ENCODE peak calls at places on chromosomes 11 and 22, in four cellular contexts. J is GM12878, Y is H1, W is HepG2. X is an unnamed sample.

GRCh38 chr11:58659910-58660570 is 37.6 kb downstream of the CNTF start:
- DNase-seq in J (no peak), Y (no peak), W (no peak), X (no peak)

GRCh38 chr11:74639533-74639932 is 47.2 kb downstream of the POLD3 start:
- DNase-seq in J (no peak), Y (no peak), W (no peak), X (no peak)

GRCh38 chr11:68503792-68504191 is 43.2 kb downstream of the PPP6R3 start:
- DNase-seq in J (no peak), Y (no peak), W (no peak), X (no peak)

GRCh38 chr22:40510965-40511364 is 125.6 kb downstream of the MRTFA start:
- DNase-seq in J (no peak), Y (no peak), W (no peak), X (no peak)

GRCh38 chr11:117076941-117077659 is 21.1 kb downstream of the SIK3 start:
- DNase-seq in J (peak; percentile 57), Y (no peak), W (peak; percentile 96), X (no peak)

GRCh38 chr11:19458721-19459120 is 218.0 kb upstream of the E2F8 start:
- DNase-seq in J (no peak), Y (no peak), W (no peak), X (no peak)

GRCh38 chr11:28460348-28460747 is 352.2 kb downstream of the METTL15 start:
- DNase-seq in J (no peak), Y (no peak), W (no peak), X (no peak)

GRCh38 chr11:12429155-12429554 is 51.8 kb downstream of the PARVA start:
- DNase-seq in J (no peak), Y (no peak), W (no peak), X (no peak)

GRCh38 chr11:28342704-28343103 is 234.5 kb downstream of the METTL15 start:
- DNase-seq in J (no peak), Y (no peak), W (no peak), X (no peak)

GRCh38 chr11:79113099-79113498 is 327.7 kb downstream of the TENM4 start:
- DNase-seq in J (no peak), Y (no peak), W (no peak), X (no peak)

GRCh38 chr11:17154409-17155159 is 53.2 kb downstream of the PIK3C2A start:
- DNase-seq in J (no peak), Y (no peak), W (no peak), X (no peak)

GRCh38 chr22:37172266-37173245 is 15.5 kb downstream of the C1QTNF6 start:
- DNase-seq in J (no peak), Y (no peak), W (no peak), X (no peak)

GRCh38 chr11:83816572-83817187 is 530.5 kb upstream of the CCDC90B start:
- DNase-seq in J (no peak), Y (no peak), W (peak; percentile 9), X (no peak)

GRCh38 chr11:32229566-32230240 is 138.8 kb downstream of the RCN1 start:
- DNase-seq in J (no peak), Y (no peak), W (no peak), X (no peak)

GRCh38 chr22:35449829-35450689 is 50.1 kb downstream of the MCM5 start:
- DNase-seq in J (no peak), Y (no peak), W (no peak), X (no peak)

GRCh38 chr22:30416843-30417242 is 8.7 kb upstream of the MTFP1 start:
- DNase-seq in J (no peak), Y (no peak), W (no peak), X (no peak)

GRCh38 chr11:109423114-109423859 is 1.3 kb downstream of the C11orf87 start:
- DNase-seq in J (no peak), Y (peak; percentile 2), W (no peak), X (no peak)

GRCh38 chr11:128171496-128171895 is 415.9 kb downstream of the ETS1 start:
- DNase-seq in J (no peak), Y (no peak), W (no peak), X (no peak)

GRCh38 chr11:19646308-19646707 is 66.3 kb upstream of the NAV2 start:
- DNase-seq in J (no peak), Y (no peak), W (no peak), X (no peak)

GRCh38 chr11:14288189-14288935 is 70.6 kb downstream of the RRAS2 start:
- DNase-seq in J (no peak), Y (no peak), W (no peak), X (no peak)

GRCh38 chr11:69836401-69836800 is 17.2 kb upstream of the FGF3 start:
- DNase-seq in J (no peak), Y (no peak), W (no peak), X (no peak)

GRCh38 chr11:121127809-121128208 is 26.8 kb downstream of the TECTA start:
- DNase-seq in J (no peak), Y (no peak), W (no peak), X (no peak)

GRCh38 chr11:8265681-8266241 is 2.1 kb upstream of the LMO1 start:
- DNase-seq in J (no peak), Y (no peak), W (no peak), X (no peak)

GRCh38 chr11:94457118-94458029 is 36.3 kb downstream of the MRE11 start:
- DNase-seq in J (no peak), Y (no peak), W (no peak), X (no peak)

GRCh38 chr11:18100926-18101656 is 4.8 kb downstream of the SAAL1 start:
- DNase-seq in J (no peak), Y (no peak), W (no peak), X (no peak)

GRCh38 chr22:45007946-45008852 is 1.6 kb downstream of the PHF21B start:
- DNase-seq in J (no peak), Y (no peak), W (no peak), X (peak; percentile 23)

GRCh38 chr22:45008853-45009751 is 703 bp downstream of the PHF21B start:
- DNase-seq in J (no peak), Y (no peak), W (no peak), X (no peak)

GRCh38 chr22:45009881-45010531 is at the start of gene PHF21B:
- DNase-seq in J (no peak), Y (no peak), W (no peak), X (peak; percentile 52)

GRCh38 chr22:45013138-45013537 is 3.3 kb upstream of the PHF21B start:
- DNase-seq in J (no peak), Y (no peak), W (no peak), X (no peak)

GRCh38 chr22:45010532-45010900 is 711 bp upstream of the PHF21B start:
- DNase-seq in J (no peak), Y (no peak), W (no peak), X (no peak)
- TF ChIP-seq ZNF274 in J (no peak), Y (no peak), W (no peak), X (no peak)

DNA sequence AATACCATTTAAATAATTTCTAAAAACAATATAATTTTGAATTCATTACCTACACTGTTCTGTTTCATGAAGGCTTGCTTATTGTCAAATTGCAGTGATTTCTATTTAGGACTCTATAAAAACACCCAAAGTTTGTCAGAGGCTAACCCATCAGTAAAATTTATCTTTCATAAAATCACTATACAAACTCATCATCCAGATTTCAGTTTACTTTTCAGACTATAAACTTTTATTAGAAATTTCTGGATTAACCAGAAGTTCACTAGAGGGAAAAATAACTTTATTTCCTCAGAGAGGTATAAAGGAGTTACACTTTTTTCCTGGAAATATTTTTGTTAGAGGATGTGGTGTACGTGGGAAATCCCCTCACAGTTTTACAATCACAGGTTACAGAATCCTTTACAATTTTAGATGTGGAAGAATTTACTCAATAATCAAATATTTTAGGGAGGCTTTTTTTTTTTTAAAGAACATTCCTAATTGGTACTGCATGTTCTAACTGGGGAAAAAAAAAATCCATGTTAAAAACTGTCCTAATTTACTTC is 176.7 kb downstream of the SWAP70 start:
- DNase-seq in J (no peak), Y (no peak), W (no peak), X (no peak)
- TF ChIP-seq SUZ12 in J (no peak), Y (no peak), W (no peak), X (no peak)

DNA sequence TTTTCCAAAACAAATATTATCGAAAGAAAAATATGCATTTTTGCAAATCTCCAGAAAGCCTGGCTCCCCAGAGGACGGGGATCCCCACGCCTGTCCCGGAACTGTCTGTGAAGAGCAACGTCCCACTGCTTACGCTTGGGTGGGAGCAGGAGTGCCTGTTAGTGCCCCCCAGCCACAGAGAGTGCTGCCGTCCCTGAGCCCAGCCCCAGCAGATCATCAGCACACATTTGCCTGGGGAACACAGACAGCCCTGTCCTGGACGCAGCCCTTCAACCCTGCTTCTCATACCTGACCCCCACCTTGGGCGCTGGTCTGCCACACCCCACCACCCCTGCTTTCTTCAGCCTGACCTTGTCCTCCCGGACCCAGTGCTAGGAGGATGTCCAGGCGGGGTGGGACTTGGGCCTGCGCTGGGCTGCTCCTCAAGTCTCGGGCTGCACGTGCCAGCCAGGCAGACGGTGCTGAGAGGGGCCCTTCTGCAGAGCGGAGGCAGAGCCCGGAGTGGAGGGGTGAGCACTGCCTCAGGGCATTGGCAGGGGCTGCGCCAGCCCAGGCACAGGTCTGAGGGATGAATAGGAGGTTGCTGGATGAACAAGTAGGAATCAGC is 119.2 kb downstream of the KCNQ1OT1 start:
- DNase-seq in J (no peak), Y (no peak), W (no peak), X (no peak)
- TF ChIP-seq ZNF274 in J (no peak), Y (no peak), W (no peak), X (no peak)

DNA sequence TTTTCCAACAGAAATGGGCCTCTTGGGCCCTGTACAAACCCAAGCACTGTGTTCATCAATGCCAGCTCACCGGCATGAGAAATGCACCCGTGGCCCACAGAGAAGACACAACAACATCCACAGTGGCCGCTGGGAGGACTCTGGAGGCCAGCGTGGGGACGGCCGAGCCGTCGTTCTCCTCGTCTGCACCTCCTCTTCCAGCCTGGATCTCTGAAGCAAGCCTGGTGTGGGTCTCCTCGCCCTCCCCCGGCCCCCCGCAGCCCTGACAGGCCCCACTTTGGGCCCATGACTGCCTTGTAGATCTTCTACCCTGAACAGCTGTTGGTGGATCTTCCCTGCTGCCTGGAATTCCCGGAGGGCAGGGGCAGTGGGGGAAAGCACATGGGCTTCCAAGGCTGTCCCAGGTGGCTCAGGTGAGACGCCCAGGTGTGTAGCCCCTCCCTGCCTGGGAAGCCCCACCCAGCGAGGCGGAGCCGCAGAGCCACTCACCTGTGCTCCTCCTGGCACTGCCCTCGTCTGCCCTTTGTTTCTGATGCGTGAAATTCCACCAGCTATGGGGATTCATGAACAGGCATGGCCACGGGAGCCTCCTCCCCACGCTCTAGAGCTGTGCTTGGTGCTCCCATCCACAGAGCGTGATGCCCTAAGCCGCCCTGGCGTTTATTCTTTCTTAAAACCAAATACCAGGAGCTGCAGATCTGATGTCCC is 225.9 kb downstream of the BRD1 start:
- DNase-seq in J (no peak), Y (no peak), W (no peak), X (no peak)
- TF ChIP-seq SUZ12 in J (no peak), Y (no peak), W (no peak), X (no peak)